ENCODE peak calls at places on chromosomes 6 and 20, in seven cellular contexts. One of them, this sample, is unnamed. For H3K4me1, the result is how much of the 10 kb centered on the place peaks cover.

GRCh38 chr20:44203161-44203560 is 7.4 kb downstream of the OSER1 start:
- DNase-seq in esophagus muscularis mucosa: no peak
- DNase-seq in heart left ventricle: no peak
- DNase-seq in IMR-90: peak
- DNase-seq in body of pancreas: no peak
- DNase-seq in ovary: no peak
- DNase-seq in HepG2: no peak
- DNase-seq in this sample: peak

GRCh38 chr6:34867484-34867883 is 20.4 kb downstream of the TAF11 start:
- DNase-seq in HepG2: peak
- DNase-seq in IMR-90: no peak
- DNase-seq in ovary: no peak
- DNase-seq in heart left ventricle: no peak
- DNase-seq in body of pancreas: no peak
- DNase-seq in esophagus muscularis mucosa: peak
- DNase-seq in this sample: no peak

GRCh38 chr6:155187096-155187495 is 76.7 kb upstream of the CLDN20 start:
- DNase-seq in ovary: no peak
- DNase-seq in heart left ventricle: no peak
- DNase-seq in IMR-90: no peak
- DNase-seq in esophagus muscularis mucosa: no peak
- DNase-seq in HepG2: no peak
- DNase-seq in body of pancreas: no peak
- DNase-seq in this sample: no peak

GRCh38 chr6:158972241-158973233 is 27.5 kb downstream of the RSPH3 start:
- DNase-seq in esophagus muscularis mucosa: no peak
- DNase-seq in body of pancreas: no peak
- DNase-seq in IMR-90: peak
- DNase-seq in heart left ventricle: no peak
- DNase-seq in ovary: no peak
- DNase-seq in HepG2: peak
- DNase-seq in this sample: no peak

GRCh38 chr20:38094373-38094775 is 60.8 kb downstream of the RPRD1B start:
- DNase-seq in HepG2: peak
- DNase-seq in IMR-90: peak
- DNase-seq in heart left ventricle: no peak
- DNase-seq in body of pancreas: peak
- DNase-seq in esophagus muscularis mucosa: peak
- DNase-seq in ovary: no peak
- DNase-seq in this sample: peak

GRCh38 chr6:140203611-140204553 is 829.4 kb upstream of the CITED2 start:
- DNase-seq in HepG2: no peak
- DNase-seq in ovary: no peak
- DNase-seq in esophagus muscularis mucosa: no peak
- DNase-seq in IMR-90: peak
- DNase-seq in body of pancreas: no peak
- DNase-seq in heart left ventricle: no peak
- DNase-seq in this sample: no peak

GRCh38 chr6:134111062-134111677 is 58.7 kb upstream of the SLC2A12 start:
- DNase-seq in IMR-90: peak
- DNase-seq in ovary: no peak
- DNase-seq in HepG2: peak
- DNase-seq in heart left ventricle: no peak
- DNase-seq in esophagus muscularis mucosa: no peak
- DNase-seq in body of pancreas: peak
- DNase-seq in this sample: no peak

GRCh38 chr6:169590376-169590939 is 111.4 kb downstream of the WDR27 start:
- DNase-seq in HepG2: no peak
- DNase-seq in body of pancreas: no peak
- DNase-seq in IMR-90: no peak
- DNase-seq in esophagus muscularis mucosa: no peak
- DNase-seq in ovary: no peak
- DNase-seq in heart left ventricle: no peak
- DNase-seq in this sample: no peak

GRCh38 chr6:91386204-91386603 is 799.3 kb upstream of the MAP3K7 start:
- DNase-seq in heart left ventricle: no peak
- DNase-seq in ovary: no peak
- DNase-seq in esophagus muscularis mucosa: no peak
- DNase-seq in IMR-90: no peak
- DNase-seq in body of pancreas: no peak
- DNase-seq in HepG2: no peak
- DNase-seq in this sample: no peak

GRCh38 chr20:35729283-35729807 is 12.7 kb downstream of the RBM39 start:
- DNase-seq in ovary: no peak
- DNase-seq in heart left ventricle: no peak
- DNase-seq in HepG2: no peak
- DNase-seq in IMR-90: no peak
- DNase-seq in body of pancreas: no peak
- DNase-seq in esophagus muscularis mucosa: no peak
- DNase-seq in this sample: no peak

GRCh38 chr6:453152-453551 is 61.6 kb downstream of the IRF4 start:
- DNase-seq in ovary: no peak
- DNase-seq in esophagus muscularis mucosa: no peak
- DNase-seq in heart left ventricle: no peak
- DNase-seq in IMR-90: no peak
- DNase-seq in HepG2: no peak
- DNase-seq in body of pancreas: peak
- DNase-seq in this sample: peak

GRCh38 chr6:28980797-28981390 is 24.2 kb downstream of the ZNF311 start:
- DNase-seq in body of pancreas: peak
- DNase-seq in HepG2: peak
- DNase-seq in heart left ventricle: no peak
- DNase-seq in esophagus muscularis mucosa: no peak
- DNase-seq in ovary: peak
- DNase-seq in IMR-90: peak
- DNase-seq in this sample: no peak

GRCh38 chr6:131683479-131683878 is 17.7 kb downstream of the OR2A4 start:
- DNase-seq in HepG2: no peak
- DNase-seq in IMR-90: no peak
- DNase-seq in heart left ventricle: no peak
- DNase-seq in ovary: no peak
- DNase-seq in body of pancreas: no peak
- DNase-seq in esophagus muscularis mucosa: no peak
- DNase-seq in this sample: no peak

GRCh38 chr6:26054937-26055669 is 32.1 kb upstream of the HFE start:
- DNase-seq in heart left ventricle: peak
- DNase-seq in IMR-90: peak
- DNase-seq in body of pancreas: peak
- DNase-seq in esophagus muscularis mucosa: peak
- DNase-seq in ovary: peak
- DNase-seq in HepG2: peak
- DNase-seq in this sample: peak
- TF ChIP-seq POLR2A in heart left ventricle: no peak
- TF ChIP-seq POLR2A in IMR-90: peak
- TF ChIP-seq POLR2A in body of pancreas: peak
- TF ChIP-seq POLR2A in esophagus muscularis mucosa: no peak
- TF ChIP-seq POLR2A in ovary: peak
- TF ChIP-seq POLR2A in HepG2: peak
- TF ChIP-seq POLR2A in this sample: no peak

DNA sequence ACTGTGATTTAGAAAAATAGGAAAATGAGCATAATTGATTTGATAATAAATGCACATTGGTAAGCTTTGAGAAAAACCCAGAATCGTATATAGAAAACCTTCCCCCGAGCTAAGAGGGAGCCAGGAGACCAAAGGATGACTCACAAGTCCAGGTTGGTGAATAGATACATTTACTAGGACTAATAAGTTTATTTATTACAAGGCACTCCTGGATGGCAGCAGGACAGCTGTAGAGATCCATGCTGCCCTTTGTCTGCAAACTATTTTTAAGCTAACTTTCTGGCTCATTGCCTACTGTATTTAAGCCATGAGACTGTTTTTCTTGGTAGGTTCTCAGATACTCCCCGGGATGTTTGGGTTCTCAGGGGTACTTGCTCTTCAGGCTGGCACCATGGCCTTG is 13.4 kb downstream of the CASP8AP2 start:
- DNase-seq in IMR-90: peak
- DNase-seq in esophagus muscularis mucosa: no peak
- DNase-seq in body of pancreas: no peak
- DNase-seq in heart left ventricle: no peak
- DNase-seq in ovary: no peak
- DNase-seq in HepG2: no peak
- DNase-seq in this sample: no peak
- H3K27ac ChIP-seq in IMR-90: no peak
- H3K27ac ChIP-seq in esophagus muscularis mucosa: no peak
- H3K27ac ChIP-seq in body of pancreas: no peak
- H3K27ac ChIP-seq in heart left ventricle: no peak
- H3K27ac ChIP-seq in ovary: no peak
- H3K27ac ChIP-seq in HepG2: no peak
- H3K27ac ChIP-seq in this sample: peak

GRCh38 chr6:14875678-14876063 is 370.2 kb upstream of the JARID2 start:
- DNase-seq in IMR-90: no peak
- DNase-seq in HepG2: no peak
- DNase-seq in heart left ventricle: no peak
- DNase-seq in ovary: no peak
- DNase-seq in esophagus muscularis mucosa: no peak
- DNase-seq in body of pancreas: no peak
- DNase-seq in this sample: no peak

GRCh38 chr6:14871196-14871595 is 374.7 kb upstream of the JARID2 start:
- DNase-seq in body of pancreas: no peak
- DNase-seq in IMR-90: peak
- DNase-seq in esophagus muscularis mucosa: no peak
- DNase-seq in HepG2: no peak
- DNase-seq in ovary: no peak
- DNase-seq in heart left ventricle: no peak
- DNase-seq in this sample: peak

GRCh38 chr6:14873132-14873531 is 372.7 kb upstream of the JARID2 start:
- DNase-seq in HepG2: no peak
- DNase-seq in heart left ventricle: no peak
- DNase-seq in IMR-90: no peak
- DNase-seq in esophagus muscularis mucosa: no peak
- DNase-seq in body of pancreas: no peak
- DNase-seq in ovary: no peak
- DNase-seq in this sample: no peak

GRCh38 chr6:14874975-14875677 is 370.7 kb upstream of the JARID2 start:
- DNase-seq in HepG2: no peak
- DNase-seq in ovary: no peak
- DNase-seq in IMR-90: no peak
- DNase-seq in body of pancreas: no peak
- DNase-seq in esophagus muscularis mucosa: no peak
- DNase-seq in heart left ventricle: no peak
- DNase-seq in this sample: no peak

DNA sequence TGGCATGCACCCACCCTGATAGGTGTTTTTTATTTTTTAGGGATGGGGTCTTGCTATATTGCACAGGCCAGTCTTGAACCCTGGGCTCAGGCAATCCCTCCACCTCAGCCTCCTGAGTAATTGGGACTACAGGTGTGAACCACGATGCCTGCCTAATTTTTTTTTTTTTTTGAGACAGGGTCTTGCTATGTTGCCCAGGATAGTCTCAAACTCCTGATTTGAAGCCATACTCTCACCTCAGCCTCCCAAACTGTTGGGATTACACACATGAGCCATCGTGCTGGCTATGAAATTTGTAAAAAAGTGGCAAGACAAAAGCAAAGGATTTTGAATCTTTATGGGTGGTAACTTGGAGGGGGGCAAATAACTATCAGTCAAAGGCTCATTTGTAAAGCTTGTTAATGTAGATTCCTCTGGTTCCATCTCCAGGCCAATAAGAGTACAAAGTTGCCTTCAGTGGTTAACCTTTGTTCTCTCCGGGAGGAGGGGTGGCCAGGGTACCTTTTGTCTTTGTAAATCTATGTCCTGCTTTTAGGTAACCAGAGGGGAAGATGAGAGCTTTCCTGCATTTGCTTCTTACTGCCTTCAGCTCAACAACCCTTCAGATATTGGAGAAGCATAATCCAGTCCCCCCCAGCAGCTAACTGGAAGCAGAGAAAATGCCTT is 372.0 kb upstream of the JARID2 start:
- DNase-seq in body of pancreas: no peak
- DNase-seq in IMR-90: no peak
- DNase-seq in esophagus muscularis mucosa: no peak
- DNase-seq in heart left ventricle: no peak
- DNase-seq in HepG2: no peak
- DNase-seq in ovary: no peak
- DNase-seq in this sample: no peak
- H3K4me1 ChIP-seq in body of pancreas: under half
- H3K4me1 ChIP-seq in IMR-90: under half
- H3K4me1 ChIP-seq in esophagus muscularis mucosa: under half
- H3K4me1 ChIP-seq in heart left ventricle: under half
- H3K4me1 ChIP-seq in HepG2: under half
- H3K4me1 ChIP-seq in ovary: under half
- H3K4me1 ChIP-seq in this sample: under half

GRCh38 chr20:41619360-41620115 is 1.4 kb upstream of the CHD6 start:
- DNase-seq in HepG2: no peak
- DNase-seq in body of pancreas: no peak
- DNase-seq in heart left ventricle: no peak
- DNase-seq in ovary: no peak
- DNase-seq in IMR-90: peak
- DNase-seq in esophagus muscularis mucosa: no peak
- DNase-seq in this sample: no peak

GRCh38 chr20:41616228-41616627 is 1.9 kb downstream of the CHD6 start:
- DNase-seq in IMR-90: peak
- DNase-seq in ovary: no peak
- DNase-seq in heart left ventricle: no peak
- DNase-seq in body of pancreas: no peak
- DNase-seq in esophagus muscularis mucosa: no peak
- DNase-seq in HepG2: peak
- DNase-seq in this sample: no peak

GRCh38 chr20:41618807-41619294 is 674 bp upstream of the CHD6 start:
- DNase-seq in esophagus muscularis mucosa: no peak
- DNase-seq in HepG2: no peak
- DNase-seq in IMR-90: no peak
- DNase-seq in body of pancreas: no peak
- DNase-seq in ovary: no peak
- DNase-seq in heart left ventricle: no peak
- DNase-seq in this sample: peak

GRCh38 chr20:41617059-41617921 is 887 bp downstream of the CHD6 start:
- DNase-seq in IMR-90: peak
- DNase-seq in ovary: peak
- DNase-seq in esophagus muscularis mucosa: no peak
- DNase-seq in heart left ventricle: peak
- DNase-seq in HepG2: peak
- DNase-seq in body of pancreas: peak
- DNase-seq in this sample: peak

DNA sequence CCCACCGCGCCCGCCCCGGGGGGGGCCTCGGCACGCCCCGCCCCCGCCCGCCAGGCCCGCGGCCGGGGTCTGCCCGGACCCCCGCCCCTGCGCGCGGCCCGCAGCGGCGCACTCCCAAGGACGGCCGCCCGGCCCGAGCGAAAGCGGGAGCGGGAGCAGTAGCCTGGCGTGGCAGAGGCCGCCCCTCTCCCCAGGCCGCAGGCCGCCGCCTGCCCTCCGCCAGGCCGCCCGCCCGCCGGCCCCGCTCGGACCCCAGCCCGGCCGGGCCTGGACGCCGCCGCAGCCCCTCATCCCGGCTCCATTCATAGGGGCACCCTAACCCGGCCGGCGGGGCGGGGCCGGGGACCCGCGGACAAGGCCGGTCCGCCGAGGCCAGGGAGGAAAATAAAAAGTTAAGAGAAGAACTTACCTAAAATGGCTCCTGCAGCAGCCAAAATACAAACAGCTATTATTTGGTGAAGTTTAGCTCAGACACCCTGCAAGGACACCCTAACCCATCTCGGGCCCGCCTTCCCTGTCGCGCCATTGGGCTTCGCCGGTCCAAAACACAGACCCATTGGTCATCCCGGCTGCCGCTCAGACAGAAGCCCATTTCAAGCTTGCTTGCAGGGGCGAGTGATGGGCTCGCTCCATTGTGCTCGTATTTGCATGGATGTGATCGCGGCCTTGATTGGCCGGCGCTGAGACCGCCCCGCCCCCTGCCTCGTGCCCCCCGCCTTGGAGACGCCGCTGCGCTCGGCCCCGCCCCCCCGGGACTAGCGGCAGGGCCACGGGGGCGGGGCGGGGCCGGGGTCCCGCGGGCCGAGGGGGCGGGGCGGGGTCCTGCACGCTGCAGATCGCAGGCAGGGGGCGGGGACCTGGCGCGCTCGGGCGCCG is at the start of gene CHD6:
- DNase-seq in HepG2: peak
- DNase-seq in heart left ventricle: peak
- DNase-seq in body of pancreas: peak
- DNase-seq in ovary: peak
- DNase-seq in IMR-90: peak
- DNase-seq in esophagus muscularis mucosa: peak
- DNase-seq in this sample: peak
- TF ChIP-seq POLR2A in HepG2: peak
- TF ChIP-seq POLR2A in heart left ventricle: no peak
- TF ChIP-seq POLR2A in body of pancreas: peak
- TF ChIP-seq POLR2A in ovary: no peak
- TF ChIP-seq POLR2A in IMR-90: peak
- TF ChIP-seq POLR2A in esophagus muscularis mucosa: no peak
- TF ChIP-seq POLR2A in this sample: peak

This sample was measured in gastrocnemius medialis.